ENCODE peak calls at places on chromosomes 11 and 22, in ten cellular contexts. One of them, this sample, is unnamed.

GRCh38 chr11:127226959-127227358 is 226.4 kb upstream of the KIRREL3 start:
- DNase-seq in aorta: no peak
- DNase-seq in mesendoderm: no peak
- DNase-seq in stomach: no peak
- DNase-seq in adipocyte: no peak
- DNase-seq in endodermal cell: no peak
- DNase-seq in HCT116: no peak
- DNase-seq in neuronal stem cell: no peak
- DNase-seq in A549: no peak
- DNase-seq in fibroblast of lung: peak; percentile 8
- DNase-seq in this sample: no peak

GRCh38 chr11:6175440-6175839 is 5.3 kb upstream of the OR52B2 start:
- DNase-seq in HCT116: no peak
- DNase-seq in neuronal stem cell: no peak
- DNase-seq in adipocyte: no peak
- DNase-seq in fibroblast of lung: no peak
- DNase-seq in mesendoderm: no peak
- DNase-seq in endodermal cell: no peak
- DNase-seq in stomach: no peak
- DNase-seq in aorta: no peak
- DNase-seq in A549: no peak
- DNase-seq in this sample: no peak

GRCh38 chr11:61777234-61778090 is 14.9 kb downstream of the TMEM258 start:
- DNase-seq in neuronal stem cell: no peak
- DNase-seq in HCT116: no peak
- DNase-seq in A549: no peak
- DNase-seq in aorta: peak; percentile 85
- DNase-seq in adipocyte: peak; percentile 54
- DNase-seq in endodermal cell: peak; percentile 84
- DNase-seq in fibroblast of lung: peak; percentile 11
- DNase-seq in mesendoderm: no peak
- DNase-seq in stomach: peak; percentile 77
- DNase-seq in this sample: no peak

GRCh38 chr11:61555051-61555969 is 25.6 kb downstream of the SYT7 start:
- DNase-seq in adipocyte: peak; percentile 18
- DNase-seq in aorta: no peak
- DNase-seq in stomach: no peak
- DNase-seq in A549: peak; percentile 35
- DNase-seq in neuronal stem cell: peak; percentile 83
- DNase-seq in endodermal cell: peak; percentile 72
- DNase-seq in HCT116: no peak
- DNase-seq in fibroblast of lung: no peak
- DNase-seq in mesendoderm: no peak
- DNase-seq in this sample: no peak

GRCh38 chr11:130234315-130234714 is 74.7 kb downstream of the ST14 start:
- DNase-seq in adipocyte: no peak
- DNase-seq in HCT116: no peak
- DNase-seq in mesendoderm: no peak
- DNase-seq in aorta: no peak
- DNase-seq in fibroblast of lung: no peak
- DNase-seq in stomach: no peak
- DNase-seq in neuronal stem cell: no peak
- DNase-seq in A549: no peak
- DNase-seq in endodermal cell: no peak
- DNase-seq in this sample: no peak

GRCh38 chr22:40732996-40733292 is 53.7 kb downstream of the MCHR1 start:
- DNase-seq in adipocyte: no peak
- DNase-seq in HCT116: no peak
- DNase-seq in fibroblast of lung: no peak
- DNase-seq in endodermal cell: no peak
- DNase-seq in aorta: no peak
- DNase-seq in mesendoderm: no peak
- DNase-seq in A549: no peak
- DNase-seq in neuronal stem cell: no peak
- DNase-seq in stomach: no peak
- DNase-seq in this sample: no peak

GRCh38 chr11:69439651-69440464 is 41.6 kb upstream of the LINC01488 start:
- DNase-seq in adipocyte: no peak
- DNase-seq in endodermal cell: no peak
- DNase-seq in A549: no peak
- DNase-seq in HCT116: no peak
- DNase-seq in neuronal stem cell: no peak
- DNase-seq in fibroblast of lung: peak; percentile 27
- DNase-seq in aorta: peak; percentile 43
- DNase-seq in mesendoderm: no peak
- DNase-seq in stomach: no peak
- DNase-seq in this sample: no peak

GRCh38 chr22:50186789-50187523 is 1.2 kb downstream of the TRABD start:
- DNase-seq in neuronal stem cell: no peak
- DNase-seq in A549: no peak
- DNase-seq in aorta: no peak
- DNase-seq in mesendoderm: no peak
- DNase-seq in fibroblast of lung: no peak
- DNase-seq in stomach: peak; percentile 51
- DNase-seq in endodermal cell: no peak
- DNase-seq in adipocyte: peak; percentile 44
- DNase-seq in HCT116: no peak
- DNase-seq in this sample: no peak

GRCh38 chr22:31295831-31296230 is 3.5 kb upstream of the PIK3IP1 start:
- DNase-seq in neuronal stem cell: no peak
- DNase-seq in A549: no peak
- DNase-seq in endodermal cell: no peak
- DNase-seq in mesendoderm: no peak
- DNase-seq in aorta: no peak
- DNase-seq in adipocyte: peak; percentile 24
- DNase-seq in fibroblast of lung: peak; percentile 51
- DNase-seq in stomach: no peak
- DNase-seq in HCT116: no peak
- DNase-seq in this sample: no peak

GRCh38 chr22:35330258-35330861 is 30.7 kb downstream of the TOM1 start:
- DNase-seq in aorta: peak; percentile 65
- DNase-seq in A549: no peak
- DNase-seq in stomach: peak; percentile 63
- DNase-seq in endodermal cell: no peak
- DNase-seq in adipocyte: no peak
- DNase-seq in fibroblast of lung: peak; percentile 60
- DNase-seq in neuronal stem cell: no peak
- DNase-seq in mesendoderm: no peak
- DNase-seq in HCT116: no peak
- DNase-seq in this sample: no peak

GRCh38 chr11:125569913-125570621 is 790 bp downstream of the EI24 start:
- DNase-seq in fibroblast of lung: peak; percentile 13
- DNase-seq in stomach: peak; percentile 39
- DNase-seq in mesendoderm: peak; percentile 13
- DNase-seq in neuronal stem cell: no peak
- DNase-seq in HCT116: no peak
- DNase-seq in endodermal cell: no peak
- DNase-seq in A549: no peak
- DNase-seq in aorta: no peak
- DNase-seq in adipocyte: peak; percentile 19
- DNase-seq in this sample: no peak

GRCh38 chr11:196786-197731 is 4.2 kb downstream of the SCGB1C1 start:
- DNase-seq in neuronal stem cell: no peak
- DNase-seq in mesendoderm: no peak
- DNase-seq in aorta: peak; percentile 72
- DNase-seq in stomach: peak; percentile 24
- DNase-seq in A549: no peak
- DNase-seq in endodermal cell: peak; percentile 35
- DNase-seq in fibroblast of lung: no peak
- DNase-seq in adipocyte: no peak
- DNase-seq in HCT116: no peak
- DNase-seq in this sample: no peak

GRCh38 chr11:88414981-88415391 is 77.5 kb upstream of the CTSC start:
- DNase-seq in mesendoderm: no peak
- DNase-seq in endodermal cell: no peak
- DNase-seq in HCT116: no peak
- DNase-seq in stomach: no peak
- DNase-seq in fibroblast of lung: peak; percentile 71
- DNase-seq in neuronal stem cell: no peak
- DNase-seq in adipocyte: no peak
- DNase-seq in A549: no peak
- DNase-seq in aorta: no peak
- DNase-seq in this sample: no peak

GRCh38 chr11:133082453-133082781 is 449.9 kb downstream of the OPCML start:
- DNase-seq in mesendoderm: peak; percentile 54
- DNase-seq in endodermal cell: no peak
- DNase-seq in adipocyte: peak; percentile 9
- DNase-seq in neuronal stem cell: peak; percentile 26
- DNase-seq in aorta: no peak
- DNase-seq in fibroblast of lung: no peak
- DNase-seq in stomach: no peak
- DNase-seq in A549: no peak
- DNase-seq in HCT116: no peak
- DNase-seq in this sample: no peak

GRCh38 chr11:65456418-65456817 is 33.8 kb downstream of the NEAT1 start:
- DNase-seq in A549: no peak
- DNase-seq in aorta: no peak
- DNase-seq in fibroblast of lung: no peak
- DNase-seq in HCT116: no peak
- DNase-seq in stomach: no peak
- DNase-seq in neuronal stem cell: no peak
- DNase-seq in adipocyte: peak; percentile 34
- DNase-seq in endodermal cell: no peak
- DNase-seq in mesendoderm: no peak
- DNase-seq in this sample: no peak

GRCh38 chr22:20773793-20774212 is at the start of gene SERPIND1:
- DNase-seq in HCT116: no peak
- DNase-seq in mesendoderm: no peak
- DNase-seq in adipocyte: no peak
- DNase-seq in A549: no peak
- DNase-seq in endodermal cell: no peak
- DNase-seq in stomach: no peak
- DNase-seq in fibroblast of lung: no peak
- DNase-seq in neuronal stem cell: no peak
- DNase-seq in aorta: no peak
- DNase-seq in this sample: no peak
- H3K4me3 ChIP-seq in HCT116: no peak within 1 kb of the TSS
- H3K4me3 ChIP-seq in mesendoderm: no peak within 1 kb of the TSS
- H3K4me3 ChIP-seq in adipocyte: no peak within 1 kb of the TSS
- H3K4me3 ChIP-seq in A549: no peak within 1 kb of the TSS
- H3K4me3 ChIP-seq in endodermal cell: no peak within 1 kb of the TSS
- H3K4me3 ChIP-seq in stomach: no peak within 1 kb of the TSS
- H3K4me3 ChIP-seq in fibroblast of lung: no peak within 1 kb of the TSS
- H3K4me3 ChIP-seq in neuronal stem cell: no peak within 1 kb of the TSS
- H3K4me3 ChIP-seq in aorta: no peak within 1 kb of the TSS
- H3K4me3 ChIP-seq in this sample: no peak within 1 kb of the TSS

GRCh38 chr11:67645521-67646457 is 4.7 kb downstream of the ACY3 start:
- DNase-seq in fibroblast of lung: no peak
- DNase-seq in mesendoderm: peak; percentile 57
- DNase-seq in A549: no peak
- DNase-seq in endodermal cell: peak; percentile 81
- DNase-seq in stomach: no peak
- DNase-seq in neuronal stem cell: no peak
- DNase-seq in HCT116: no peak
- DNase-seq in aorta: peak; percentile 62
- DNase-seq in adipocyte: no peak
- DNase-seq in this sample: no peak
- H3K4me1 ChIP-seq in fibroblast of lung: no peaks in the 10 kb centered on the region
- H3K4me1 ChIP-seq in mesendoderm: no peaks in the 10 kb centered on the region
- H3K4me1 ChIP-seq in A549: peaks cover 5% of the 10 kb centered on the region
- H3K4me1 ChIP-seq in endodermal cell: no peaks in the 10 kb centered on the region
- H3K4me1 ChIP-seq in stomach: peaks cover 16% of the 10 kb centered on the region
- H3K4me1 ChIP-seq in neuronal stem cell: peaks cover 13% of the 10 kb centered on the region
- H3K4me1 ChIP-seq in HCT116: no peaks in the 10 kb centered on the region
- H3K4me1 ChIP-seq in aorta: no peaks in the 10 kb centered on the region
- H3K4me1 ChIP-seq in adipocyte: no peaks in the 10 kb centered on the region
- H3K4me1 ChIP-seq in this sample: peaks cover 9% of the 10 kb centered on the region

DNA sequence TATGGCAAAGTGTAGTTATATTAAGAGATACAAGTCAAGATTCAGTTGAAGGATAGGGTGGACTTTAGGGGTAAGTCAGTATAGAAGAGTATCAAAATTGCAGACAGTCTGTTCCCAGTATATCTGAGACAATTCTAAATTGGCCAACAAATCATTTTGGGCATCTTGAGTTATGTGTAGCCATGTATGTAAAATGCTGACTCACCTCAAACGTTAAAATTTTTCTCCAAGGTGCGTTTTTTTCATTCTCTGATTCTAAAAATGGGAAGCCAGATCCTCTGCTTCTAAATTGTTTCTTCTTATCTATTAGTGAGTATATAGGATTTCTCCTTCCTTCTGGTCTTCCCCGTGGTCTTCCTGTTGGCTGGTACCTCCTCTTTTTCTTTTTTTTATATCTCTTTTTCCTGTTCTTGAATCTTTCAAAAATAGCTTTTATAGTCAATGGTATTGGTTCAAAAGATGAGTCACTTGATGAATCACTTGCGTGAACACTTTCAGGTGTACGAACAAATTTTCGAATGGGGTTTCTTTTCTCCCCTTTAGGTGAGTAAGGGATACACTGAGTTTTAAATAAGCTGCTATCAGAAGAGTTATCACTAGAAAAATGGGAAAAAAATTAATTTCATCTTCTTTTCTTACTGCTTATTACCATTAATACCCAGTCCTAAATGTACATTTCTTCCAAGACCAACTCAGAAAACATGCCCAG is 3.2 kb downstream of the TAF1D start:
- DNase-seq in A549: no peak
- DNase-seq in stomach: no peak
- DNase-seq in endodermal cell: no peak
- DNase-seq in aorta: no peak
- DNase-seq in neuronal stem cell: no peak
- DNase-seq in adipocyte: no peak
- DNase-seq in fibroblast of lung: peak; percentile 37
- DNase-seq in mesendoderm: no peak
- DNase-seq in HCT116: no peak
- DNase-seq in this sample: no peak
- H3K4me3 ChIP-seq in A549: peak overlapping the region; percentile 90
- H3K4me3 ChIP-seq in stomach: peak overlapping the region; percentile 68
- H3K4me3 ChIP-seq in endodermal cell: peak overlapping the region; percentile 87
- H3K4me3 ChIP-seq in aorta: no peak overlapping the region
- H3K4me3 ChIP-seq in neuronal stem cell: no peak overlapping the region
- H3K4me3 ChIP-seq in adipocyte: peak overlapping the region; percentile 98
- H3K4me3 ChIP-seq in fibroblast of lung: no peak overlapping the region
- H3K4me3 ChIP-seq in mesendoderm: peak overlapping the region; percentile 13
- H3K4me3 ChIP-seq in HCT116: peak overlapping the region; percentile 86
- H3K4me3 ChIP-seq in this sample: no peak overlapping the region

DNA sequence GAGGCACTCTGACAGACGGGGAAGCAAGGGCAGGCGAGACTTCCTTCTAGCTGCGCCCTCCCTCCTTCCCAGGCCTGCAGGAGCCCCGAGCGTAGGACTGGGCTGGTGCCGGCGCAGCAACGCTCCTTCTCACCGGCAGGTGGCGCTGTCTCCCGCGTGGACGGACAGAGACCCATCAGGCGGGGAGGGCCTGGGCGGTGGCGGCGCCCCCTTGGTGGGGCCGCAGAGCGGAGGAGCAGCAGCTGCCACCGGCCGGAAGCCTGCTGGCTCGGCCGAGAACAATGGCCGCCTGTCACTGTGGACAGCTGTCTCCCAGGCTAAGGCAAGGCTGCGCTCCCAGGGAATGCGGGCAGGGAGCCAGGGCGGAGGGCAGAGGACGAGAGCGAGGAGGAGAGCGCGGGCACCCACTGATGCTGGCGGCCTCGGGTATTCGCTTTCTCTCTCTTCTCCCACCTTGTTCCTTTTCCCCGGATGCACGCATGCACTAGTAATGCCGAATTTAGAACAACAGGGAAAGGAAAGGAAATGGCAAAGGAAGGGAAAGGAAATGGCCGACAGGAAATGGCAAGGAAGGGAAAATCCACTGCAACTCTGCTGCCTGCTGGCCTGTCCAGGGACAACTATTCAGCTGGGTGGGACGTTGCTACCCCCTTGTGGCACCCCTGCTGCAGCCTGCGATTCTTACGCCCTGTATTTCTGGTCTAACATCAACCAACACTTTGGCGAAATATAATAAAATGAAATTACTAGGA is 14.4 kb downstream of the PPM1F start:
- DNase-seq in endodermal cell: peak; percentile 98
- DNase-seq in HCT116: peak; percentile 69
- DNase-seq in neuronal stem cell: peak; percentile 90
- DNase-seq in aorta: peak; percentile 99
- DNase-seq in mesendoderm: peak; percentile 96
- DNase-seq in A549: peak; percentile 70
- DNase-seq in stomach: peak; percentile 95
- DNase-seq in fibroblast of lung: peak; percentile 81
- DNase-seq in adipocyte: peak; percentile 89
- DNase-seq in this sample: peak; percentile 94
- H3K4me1 ChIP-seq in endodermal cell: peaks cover 4% of the 10 kb centered on the region
- H3K4me1 ChIP-seq in HCT116: peaks cover 25% of the 10 kb centered on the region
- H3K4me1 ChIP-seq in neuronal stem cell: peaks cover 5% of the 10 kb centered on the region
- H3K4me1 ChIP-seq in aorta: no peaks in the 10 kb centered on the region
- H3K4me1 ChIP-seq in mesendoderm: no peaks in the 10 kb centered on the region
- H3K4me1 ChIP-seq in A549: peaks cover 27% of the 10 kb centered on the region
- H3K4me1 ChIP-seq in stomach: peaks cover 52% of the 10 kb centered on the region
- H3K4me1 ChIP-seq in fibroblast of lung: peaks cover 38% of the 10 kb centered on the region
- H3K4me1 ChIP-seq in adipocyte: peaks cover 54% of the 10 kb centered on the region
- H3K4me1 ChIP-seq in this sample: peaks cover 43% of the 10 kb centered on the region

This sample was measured in SJSA1.